ENCODE peak calls at places on chromosomes 5 and 9, in five cellular contexts. One of them, this sample, is unnamed.

GRCh38 chr5:19175776-19176570 is 812.0 kb downstream of the CDH18 start:
- DNase-seq in AG04450: no peak
- DNase-seq in left ventricle myocardium inferior: no peak
- DNase-seq in upper lobe of right lung: no peak
- DNase-seq in heart left ventricle: no peak
- DNase-seq in this sample: no peak

GRCh38 chr5:123039673-123040072 is 3.1 kb upstream of the PPIC start:
- DNase-seq in AG04450: no peak
- DNase-seq in left ventricle myocardium inferior: no peak
- DNase-seq in upper lobe of right lung: no peak
- DNase-seq in heart left ventricle: no peak
- DNase-seq in this sample: no peak

GRCh38 chr9:113484258-113484730 is 20.8 kb downstream of the RGS3 start:
- DNase-seq in AG04450: no peak
- DNase-seq in left ventricle myocardium inferior: peak; percentile 77
- DNase-seq in upper lobe of right lung: peak; percentile 60
- DNase-seq in heart left ventricle: peak; percentile 82
- DNase-seq in this sample: no peak

GRCh38 chr9:29668732-29669131 is 2095.5 kb upstream of the C9orf72 start:
- DNase-seq in AG04450: no peak
- DNase-seq in left ventricle myocardium inferior: no peak
- DNase-seq in upper lobe of right lung: no peak
- DNase-seq in heart left ventricle: no peak
- DNase-seq in this sample: no peak

GRCh38 chr9:133726401-133727276 is 11.5 kb downstream of the SARDH start:
- DNase-seq in AG04450: no peak
- DNase-seq in left ventricle myocardium inferior: peak; percentile 55
- DNase-seq in upper lobe of right lung: peak; percentile 39
- DNase-seq in heart left ventricle: peak; percentile 49
- DNase-seq in this sample: peak; percentile 65

GRCh38 chr9:126838055-126838811 is 22.2 kb upstream of the ZBTB34 start:
- DNase-seq in AG04450: no peak
- DNase-seq in left ventricle myocardium inferior: no peak
- DNase-seq in upper lobe of right lung: no peak
- DNase-seq in heart left ventricle: no peak
- DNase-seq in this sample: no peak

GRCh38 chr5:138969323-138970013 is 94.3 kb upstream of the LRRTM2 start:
- DNase-seq in AG04450: no peak
- DNase-seq in left ventricle myocardium inferior: no peak
- DNase-seq in upper lobe of right lung: no peak
- DNase-seq in heart left ventricle: no peak
- DNase-seq in this sample: no peak

GRCh38 chr5:39189297-39189955 is 29.9 kb downstream of the FYB1 start:
- DNase-seq in AG04450: no peak
- DNase-seq in left ventricle myocardium inferior: no peak
- DNase-seq in upper lobe of right lung: no peak
- DNase-seq in heart left ventricle: no peak
- DNase-seq in this sample: no peak

GRCh38 chr5:133754575-133755169 is 142.3 kb upstream of the FSTL4 start:
- DNase-seq in AG04450: no peak
- DNase-seq in left ventricle myocardium inferior: no peak
- DNase-seq in upper lobe of right lung: no peak
- DNase-seq in heart left ventricle: no peak
- DNase-seq in this sample: no peak

GRCh38 chr5:1806974-1807373 is 5.8 kb downstream of the NDUFS6 start:
- DNase-seq in AG04450: no peak
- DNase-seq in left ventricle myocardium inferior: no peak
- DNase-seq in upper lobe of right lung: no peak
- DNase-seq in heart left ventricle: no peak
- DNase-seq in this sample: peak; percentile 16

GRCh38 chr5:113682497-113683136 is 169.1 kb downstream of the YTHDC2 start:
- DNase-seq in AG04450: no peak
- DNase-seq in left ventricle myocardium inferior: no peak
- DNase-seq in upper lobe of right lung: no peak
- DNase-seq in heart left ventricle: no peak
- DNase-seq in this sample: no peak

GRCh38 chr5:173301695-173302545 is 26.3 kb downstream of the STC2 start:
- DNase-seq in AG04450: no peak
- DNase-seq in left ventricle myocardium inferior: no peak
- DNase-seq in upper lobe of right lung: no peak
- DNase-seq in heart left ventricle: peak; percentile 43
- DNase-seq in this sample: no peak

GRCh38 chr9:79233542-79233941 is 338.2 kb upstream of the TLE4 start:
- DNase-seq in AG04450: no peak
- DNase-seq in left ventricle myocardium inferior: no peak
- DNase-seq in upper lobe of right lung: no peak
- DNase-seq in heart left ventricle: no peak
- DNase-seq in this sample: no peak

GRCh38 chr5:172106511-172107356 is 81.3 kb downstream of the STK10 start:
- DNase-seq in AG04450: no peak
- DNase-seq in left ventricle myocardium inferior: peak; percentile 62
- DNase-seq in upper lobe of right lung: peak; percentile 75
- DNase-seq in heart left ventricle: peak; percentile 62
- DNase-seq in this sample: peak; percentile 72

GRCh38 chr9:98962181-98962560 is 18.5 kb downstream of the COL15A1 start:
- DNase-seq in AG04450: no peak
- DNase-seq in left ventricle myocardium inferior: no peak
- DNase-seq in upper lobe of right lung: no peak
- DNase-seq in heart left ventricle: peak; percentile 40
- DNase-seq in this sample: no peak

GRCh38 chr5:145479862-145480261 is 355.3 kb downstream of the PRELID2 start:
- DNase-seq in AG04450: no peak
- DNase-seq in left ventricle myocardium inferior: no peak
- DNase-seq in upper lobe of right lung: no peak
- DNase-seq in heart left ventricle: no peak
- DNase-seq in this sample: no peak

GRCh38 chr9:95718263-95718662 is 157.2 kb upstream of the ERCC6L2 start:
- DNase-seq in AG04450: no peak
- DNase-seq in left ventricle myocardium inferior: no peak
- DNase-seq in upper lobe of right lung: no peak
- DNase-seq in heart left ventricle: no peak
- DNase-seq in this sample: no peak

GRCh38 chr5:145801195-145801594 is 33.9 kb downstream of the PRELID2 start:
- DNase-seq in AG04450: no peak
- DNase-seq in left ventricle myocardium inferior: no peak
- DNase-seq in upper lobe of right lung: no peak
- DNase-seq in heart left ventricle: no peak
- DNase-seq in this sample: no peak

GRCh38 chr9:110255417-110256141 is 728 bp downstream of the TXN start:
- DNase-seq in AG04450: no peak
- DNase-seq in left ventricle myocardium inferior: peak; percentile 47
- DNase-seq in upper lobe of right lung: peak; percentile 88
- DNase-seq in heart left ventricle: peak; percentile 61
- DNase-seq in this sample: no peak

GRCh38 chr9:133786936-133787748 is 49.0 kb upstream of the SARDH start:
- DNase-seq in AG04450: no peak
- DNase-seq in left ventricle myocardium inferior: no peak
- DNase-seq in upper lobe of right lung: no peak
- DNase-seq in heart left ventricle: no peak
- DNase-seq in this sample: no peak

GRCh38 chr5:135050244-135050767 is 16.3 kb upstream of the PITX1 start:
- DNase-seq in AG04450: no peak
- DNase-seq in left ventricle myocardium inferior: no peak
- DNase-seq in upper lobe of right lung: no peak
- DNase-seq in heart left ventricle: no peak
- DNase-seq in this sample: no peak

GRCh38 chr5:127518319-127518621 is 830 bp downstream of the PRRC1 start:
- DNase-seq in AG04450: no peak
- DNase-seq in left ventricle myocardium inferior: no peak
- DNase-seq in upper lobe of right lung: no peak
- DNase-seq in heart left ventricle: no peak
- DNase-seq in this sample: no peak

GRCh38 chr9:120544441-120544840 is 35.5 kb downstream of the CDK5RAP2 start:
- DNase-seq in AG04450: no peak
- DNase-seq in left ventricle myocardium inferior: no peak
- DNase-seq in upper lobe of right lung: no peak
- DNase-seq in heart left ventricle: no peak
- DNase-seq in this sample: no peak

GRCh38 chr9:134630393-134630790 is 11.2 kb upstream of the COL5A1 start:
- DNase-seq in AG04450: no peak
- DNase-seq in left ventricle myocardium inferior: peak; percentile 11
- DNase-seq in upper lobe of right lung: peak; percentile 38
- DNase-seq in heart left ventricle: no peak
- DNase-seq in this sample: peak; percentile 40

GRCh38 chr5:50967388-50968039 is 301.1 kb downstream of the PARP8 start:
- DNase-seq in AG04450: no peak
- DNase-seq in left ventricle myocardium inferior: no peak
- DNase-seq in upper lobe of right lung: no peak
- DNase-seq in heart left ventricle: peak; percentile 32
- DNase-seq in this sample: no peak

GRCh38 chr5:11491658-11492057 is 412.6 kb downstream of the CTNND2 start:
- DNase-seq in AG04450: no peak
- DNase-seq in left ventricle myocardium inferior: no peak
- DNase-seq in upper lobe of right lung: no peak
- DNase-seq in heart left ventricle: no peak
- DNase-seq in this sample: no peak

GRCh38 chr5:163503106-163504090 is 2.0 kb upstream of the MAT2B start:
- DNase-seq in AG04450: no peak
- DNase-seq in left ventricle myocardium inferior: peak; percentile 43
- DNase-seq in upper lobe of right lung: peak; percentile 70
- DNase-seq in heart left ventricle: peak; percentile 50
- DNase-seq in this sample: no peak
- TF ChIP-seq CTCF in AG04450: peak; percentile 50
- TF ChIP-seq CTCF in left ventricle myocardium inferior: peak; percentile 50
- TF ChIP-seq CTCF in upper lobe of right lung: peak; percentile 51
- TF ChIP-seq CTCF in heart left ventricle: no peak
- TF ChIP-seq CTCF in this sample: no peak

GRCh38 chr9:37383393-37383792 is 39.1 kb upstream of the GRHPR start:
- DNase-seq in AG04450: no peak
- DNase-seq in left ventricle myocardium inferior: no peak
- DNase-seq in upper lobe of right lung: no peak
- DNase-seq in heart left ventricle: no peak
- DNase-seq in this sample: no peak
- H3K27ac ChIP-seq in AG04450: no peak overlapping the region
- H3K27ac ChIP-seq in left ventricle myocardium inferior: no peak overlapping the region
- H3K27ac ChIP-seq in upper lobe of right lung: no peak overlapping the region
- H3K27ac ChIP-seq in heart left ventricle: no peak overlapping the region
- H3K27ac ChIP-seq in this sample: no peak overlapping the region

DNA sequence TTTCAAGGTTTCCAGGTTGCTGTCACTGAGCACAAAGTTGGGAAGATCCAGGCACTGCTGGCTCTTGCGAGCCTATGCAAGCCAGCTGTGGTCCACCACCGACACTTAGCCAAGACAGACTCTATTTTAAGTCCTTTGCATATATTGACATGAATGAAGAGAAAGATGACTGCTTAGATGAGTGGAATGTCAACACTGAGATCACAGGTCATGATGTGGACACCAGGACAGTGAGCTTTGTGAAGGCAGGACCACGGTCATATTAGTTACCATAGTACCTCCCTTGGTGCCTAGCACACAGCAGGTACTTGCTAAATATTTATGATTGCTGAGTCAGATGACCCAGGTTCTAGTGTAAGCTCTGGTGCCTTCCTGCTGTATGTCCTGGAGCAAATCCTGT is 217.0 kb downstream of the PAPPA start:
- DNase-seq in AG04450: no peak
- DNase-seq in left ventricle myocardium inferior: no peak
- DNase-seq in upper lobe of right lung: no peak
- DNase-seq in heart left ventricle: no peak
- DNase-seq in this sample: no peak
- H3K4me3 ChIP-seq in AG04450: no peak overlapping the region
- H3K4me3 ChIP-seq in left ventricle myocardium inferior: no peak overlapping the region
- H3K4me3 ChIP-seq in upper lobe of right lung: no peak overlapping the region
- H3K4me3 ChIP-seq in heart left ventricle: no peak overlapping the region
- H3K4me3 ChIP-seq in this sample: no peak overlapping the region

GRCh38 chr5:151127926-151128325 is 29.7 kb downstream of the ANXA6 start:
- DNase-seq in AG04450: no peak
- DNase-seq in left ventricle myocardium inferior: no peak
- DNase-seq in upper lobe of right lung: no peak
- DNase-seq in heart left ventricle: no peak
- DNase-seq in this sample: no peak

GRCh38 chr5:151123897-151124751 is 33.5 kb downstream of the ANXA6 start:
- DNase-seq in AG04450: no peak
- DNase-seq in left ventricle myocardium inferior: peak; percentile 58
- DNase-seq in upper lobe of right lung: no peak
- DNase-seq in heart left ventricle: peak; percentile 58
- DNase-seq in this sample: no peak

GRCh38 chr5:151128817-151129216 is 28.8 kb downstream of the ANXA6 start:
- DNase-seq in AG04450: no peak
- DNase-seq in left ventricle myocardium inferior: no peak
- DNase-seq in upper lobe of right lung: no peak
- DNase-seq in heart left ventricle: no peak
- DNase-seq in this sample: no peak

GRCh38 chr5:151125421-151125820 is 32.2 kb downstream of the ANXA6 start:
- DNase-seq in AG04450: no peak
- DNase-seq in left ventricle myocardium inferior: no peak
- DNase-seq in upper lobe of right lung: no peak
- DNase-seq in heart left ventricle: no peak
- DNase-seq in this sample: no peak

GRCh38 chr5:151126199-151126645 is 31.4 kb downstream of the ANXA6 start:
- DNase-seq in AG04450: no peak
- DNase-seq in left ventricle myocardium inferior: peak; percentile 72
- DNase-seq in upper lobe of right lung: peak; percentile 89
- DNase-seq in heart left ventricle: peak; percentile 78
- DNase-seq in this sample: peak; percentile 64
- TF ChIP-seq CTCF in AG04450: peak; percentile 69
- TF ChIP-seq CTCF in left ventricle myocardium inferior: peak; percentile 82
- TF ChIP-seq CTCF in upper lobe of right lung: peak; percentile 81
- TF ChIP-seq CTCF in heart left ventricle: peak; percentile 70
- TF ChIP-seq CTCF in this sample: peak; percentile 81